ENCODE peak calls at places on chromosomes 7 and 10, in six cellular contexts. I is A549; G is fibroblast of lung; J is heart right ventricle; Q is CD4-positive, alpha-beta T cell; S is adrenal gland. X is an unnamed sample.

GRCh38 chr7:4610768-4611467 is 71.2 kb upstream of the FOXK1 start:
- DNase-seq in I (peak; percentile 82), G (peak; percentile 58), J (no peak), Q (peak; percentile 23), S (peak; percentile 52), X (peak; percentile 71)

GRCh38 chr7:15687645-15688025 is 1.2 kb upstream of the MEOX2 start:
- DNase-seq in I (no peak), G (no peak), J (peak; percentile 50), Q (no peak), S (no peak), X (no peak)

GRCh38 chr7:118642396-118642795 is 417.9 kb downstream of the ANKRD7 start:
- DNase-seq in I (no peak), G (no peak), J (no peak), Q (no peak), S (no peak), X (no peak)

GRCh38 chr10:15370741-15371701 is at the start of gene FAM171A1:
- DNase-seq in I (peak; percentile 53), G (peak; percentile 52), J (peak; percentile 68), Q (peak; percentile 71), S (peak; percentile 53), X (peak; percentile 82)

GRCh38 chr7:103540986-103541385 is 95.0 kb upstream of the SLC26A5 start:
- DNase-seq in I (no peak), G (peak; percentile 6), J (peak; percentile 81), Q (no peak), S (peak; percentile 20), X (no peak)

GRCh38 chr7:25259487-25260243 is 31.4 kb upstream of the NPVF start:
- DNase-seq in I (peak; percentile 76), G (peak; percentile 59), J (peak; percentile 16), Q (peak; percentile 52), S (peak; percentile 71), X (no peak)

GRCh38 chr10:75532253-75532924 is 101.0 kb downstream of the LRMDA start:
- DNase-seq in I (peak; percentile 51), G (peak; percentile 82), J (no peak), Q (no peak), S (no peak), X (no peak)

GRCh38 chr10:80144302-80145131 is 12.0 kb downstream of the PLAC9 start:
- DNase-seq in I (no peak), G (no peak), J (no peak), Q (peak; percentile 27), S (no peak), X (peak; percentile 86)

GRCh38 chr7:158432369-158433270 is 155.0 kb downstream of the PTPRN2 start:
- DNase-seq in I (peak; percentile 96), G (no peak), J (no peak), Q (no peak), S (no peak), X (peak; percentile 56)

GRCh38 chr7:123994449-123994848 is 38.4 kb downstream of the TMEM229A start:
- DNase-seq in I (no peak), G (no peak), J (no peak), Q (no peak), S (no peak), X (no peak)

GRCh38 chr10:29256531-29256930 is 32.3 kb upstream of the LYZL1 start:
- DNase-seq in I (no peak), G (no peak), J (no peak), Q (no peak), S (no peak), X (no peak)

GRCh38 chr10:72834183-72834825 is 59.2 kb upstream of the OIT3 start:
- DNase-seq in I (peak; percentile 76), G (peak; percentile 62), J (no peak), Q (peak; percentile 2), S (peak; percentile 55), X (no peak)

GRCh38 chr10:110699859-110700468 is 55.8 kb downstream of the RBM20 start:
- DNase-seq in I (no peak), G (no peak), J (no peak), Q (no peak), S (no peak), X (no peak)

GRCh38 chr7:105006367-105007139 is 7.5 kb upstream of the KMT2E start:
- DNase-seq in I (no peak), G (peak; percentile 34), J (no peak), Q (no peak), S (no peak), X (no peak)

GRCh38 chr10:1103551-1103950 is 47.4 kb downstream of the WDR37 start:
- DNase-seq in I (no peak), G (no peak), J (no peak), Q (no peak), S (no peak), X (no peak)

GRCh38 chr7:127586346-127586745 is 950 bp upstream of the GCC1 start:
- DNase-seq in I (no peak), G (no peak), J (no peak), Q (no peak), S (no peak), X (no peak)

GRCh38 chr7:41705109-41705871 is 2.4 kb upstream of the INHBA start:
- DNase-seq in I (peak; percentile 73), G (peak; percentile 92), J (peak; percentile 82), Q (peak; percentile 25), S (peak; percentile 93), X (peak; percentile 97)

GRCh38 chr10:124557167-124557566 is 95.5 kb downstream of the LHPP start:
- DNase-seq in I (no peak), G (no peak), J (no peak), Q (no peak), S (no peak), X (peak; percentile 41)

GRCh38 chr10:103192089-103192450 is 1.0 kb downstream of the NT5C2 start:
- DNase-seq in I (peak; percentile 30), G (no peak), J (no peak), Q (no peak), S (no peak), X (no peak)

GRCh38 chr7:39259391-39260003 is 281.8 kb downstream of the POU6F2 start:
- DNase-seq in I (no peak), G (no peak), J (no peak), Q (no peak), S (no peak), X (no peak)

GRCh38 chr7:70566659-70567058 is 565.3 kb upstream of the GALNT17 start:
- DNase-seq in I (no peak), G (no peak), J (no peak), Q (no peak), S (no peak), X (no peak)

GRCh38 chr10:5542100-5542499 is 17.3 kb downstream of the CALML3 start:
- DNase-seq in I (no peak), G (no peak), J (no peak), Q (no peak), S (no peak), X (no peak)

DNA sequence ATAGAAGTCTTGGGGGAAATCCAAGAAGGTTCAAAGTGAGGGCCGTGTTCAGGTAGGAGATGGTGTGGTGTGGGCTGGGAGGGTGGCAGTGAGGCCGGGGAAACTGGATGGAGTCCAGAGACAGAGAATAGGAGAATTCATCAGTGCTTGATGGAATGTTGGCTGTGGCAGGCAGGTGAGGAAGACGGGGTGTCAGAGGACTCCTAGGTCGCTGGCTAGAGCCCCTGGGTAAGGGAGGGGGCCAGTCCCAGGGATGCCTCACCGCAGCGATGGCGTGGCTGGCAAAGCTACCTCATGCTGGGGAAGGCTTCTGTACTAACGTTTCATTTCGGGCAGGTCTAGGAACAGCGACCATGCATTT is 373.0 kb downstream of the RPS24 start:
- DNase-seq in I (no peak), G (no peak), J (no peak), Q (no peak), S (no peak), X (no peak)
- H3K27ac ChIP-seq in I (no peak overlapping the region), G (no peak overlapping the region), J (no peak overlapping the region), Q (no peak overlapping the region), S (no peak overlapping the region), X (no peak overlapping the region)

DNA sequence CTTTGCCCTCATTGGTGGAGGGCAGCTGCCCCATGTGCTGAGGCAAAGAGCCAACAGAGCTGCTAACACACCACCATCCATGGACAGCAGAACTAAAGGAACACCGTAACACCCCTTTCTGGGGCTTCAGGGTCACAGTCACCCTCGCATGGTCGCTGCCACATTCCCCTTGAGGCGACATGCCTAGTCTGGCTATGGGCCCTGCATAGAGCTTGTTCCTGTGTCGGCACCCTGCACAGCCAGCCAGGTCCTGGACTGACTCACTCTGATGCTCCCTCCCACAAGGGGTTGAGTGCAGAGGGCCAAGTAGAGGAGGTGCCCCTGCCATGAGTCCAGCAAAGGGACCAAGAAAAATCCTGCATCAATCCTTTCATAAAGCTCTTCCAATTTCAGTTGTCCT is 77.8 kb downstream of the GNAT3 start:
- DNase-seq in I (no peak), G (no peak), J (no peak), Q (no peak), S (no peak), X (no peak)
- TF ChIP-seq CTCF in I (no peak), G (no peak), J (no peak), Q (no peak), S (no peak), X (no peak)

GRCh38 chr10:129659881-129660280 is 192.8 kb downstream of the MGMT start:
- DNase-seq in I (no peak), G (no peak), J (no peak), Q (no peak), S (no peak), X (no peak)
- H3K27ac ChIP-seq in I (no peak overlapping the region), G (no peak overlapping the region), J (no peak overlapping the region), Q (no peak overlapping the region), S (no peak overlapping the region), X (no peak overlapping the region)

GRCh38 chr7:76509931-76510877 is at the start of gene UPK3B:
- DNase-seq in I (peak; percentile 51), G (peak; percentile 27), J (no peak), Q (no peak), S (no peak), X (peak; percentile 78)
- TF ChIP-seq CTCF in I (no peak), G (no peak), J (no peak), Q (no peak), S (no peak), X (no peak)

X was measured in spleen.